ENCODE peak calls at places on chromosome 2, in four cellular contexts. C, Y, B and F are unnamed samples.

GRCh38 chr2:236887519-236887918 is 198.2 kb upstream of the COPS8 start:
- DNase-seq in C (no peak), Y (no peak), B (peak; percentile 30), F (peak; percentile 36)

GRCh38 chr2:67616749-67617148 is 219.6 kb downstream of the ETAA1 start:
- DNase-seq in C (peak; percentile 1), B (peak; percentile 9), Y (no peak), F (no peak)

GRCh38 chr2:46601328-46601963 is 122.1 kb downstream of the TMEM247 start:
- DNase-seq in Y (no peak), C (no peak), B (peak; percentile 5), F (no peak)

GRCh38 chr2:55883339-55883738 is 40.2 kb downstream of the EFEMP1 start:
- DNase-seq in Y (no peak), C (no peak), B (peak; percentile 21), F (no peak)

GRCh38 chr2:221492606-221493005 is 79.5 kb downstream of the EPHA4 start:
- DNase-seq in C (no peak), Y (no peak), B (no peak), F (no peak)

GRCh38 chr2:241931976-241932894 is 62.7 kb downstream of the RTP5 start:
- DNase-seq in Y (no peak), C (no peak), B (no peak), F (no peak)

GRCh38 chr2:201402651-201403573 is 45.8 kb upstream of the FLACC1 start:
- DNase-seq in Y (no peak), B (no peak), C (no peak), F (no peak)

GRCh38 chr2:20584045-20584636 is 66.8 kb downstream of the HS1BP3 start:
- DNase-seq in C (no peak), B (peak; percentile 69), Y (no peak), F (no peak)

GRCh38 chr2:45285791-45286390 is 276.6 kb upstream of the SIX2 start:
- DNase-seq in Y (no peak), B (no peak), C (no peak), F (no peak)

GRCh38 chr2:132667716-132668115 is 2.3 kb downstream of the LYPD1 start:
- DNase-seq in C (no peak), Y (no peak), B (no peak), F (no peak)

GRCh38 chr2:129191530-129191929 is 787.9 kb upstream of the RAB6C start:
- DNase-seq in C (no peak), B (no peak), Y (no peak), F (peak; percentile 69)

GRCh38 chr2:152513681-152514080 is 178.7 kb downstream of the FMNL2 start:
- DNase-seq in C (no peak), B (no peak), Y (no peak), F (no peak)

GRCh38 chr2:145408980-145409379 is 889.1 kb upstream of the ZEB2 start:
- DNase-seq in Y (no peak), C (no peak), B (no peak), F (no peak)

GRCh38 chr2:219086215-219086614 is 25.5 kb upstream of the IHH start:
- DNase-seq in B (no peak), Y (no peak), C (no peak), F (no peak)

GRCh38 chr2:36918307-36918706 is 48.0 kb downstream of the STRN start:
- DNase-seq in Y (no peak), C (no peak), B (no peak), F (no peak)